ENCODE peak calls at places on chromosomes 7 and 10, in nine cellular contexts. M, E, Q, U, I, C, D, N and S are unnamed samples.
A peak's percentile ranks its signal among the peaks of the same experiment; 100 is the strongest.

GRCh38 chr10:11009471-11010308 is 8.0 kb upstream of the CELF2 start:
- DNase-seq in D (no peak), I (no peak), C (peak; percentile 31), E (no peak), Q (no peak), U (no peak), N (peak; percentile 4), M (peak; percentile 15), S (no peak)

GRCh38 chr10:77405771-77406241 is 231.8 kb downstream of the KCNMA1 start:
- DNase-seq in I (peak; percentile 58), N (no peak), U (no peak), D (peak; percentile 80), E (no peak), Q (peak; percentile 54), M (peak; percentile 53), C (peak; percentile 72), S (no peak)

GRCh38 chr7:146700015-146700560 is 583.5 kb downstream of the CNTNAP2 start:
- DNase-seq in D (no peak), Q (no peak), I (no peak), C (no peak), M (peak; percentile 6), N (no peak), E (no peak), U (no peak), S (no peak)

GRCh38 chr10:62818426-62819011 is 2.4 kb upstream of the EGR2 start:
- DNase-seq in N (no peak), E (peak; percentile 58), U (no peak), Q (no peak), C (no peak), I (no peak), M (peak; percentile 4), D (no peak), S (no peak)

GRCh38 chr7:80781561-80781979 is 137.3 kb downstream of the SEMA3C start:
- DNase-seq in C (peak; percentile 91), N (no peak), Q (peak; percentile 81), M (peak; percentile 84), D (peak; percentile 71), I (peak; percentile 36), U (no peak), E (no peak), S (no peak)

GRCh38 chr7:77838929-77839491 is 40.4 kb downstream of the PHTF2 start:
- DNase-seq in D (no peak), C (no peak), Q (no peak), M (peak; percentile 32), U (no peak), N (no peak), I (no peak), E (no peak), S (no peak)

GRCh38 chr10:21888959-21889358 is 114.6 kb downstream of the DNAJC1 start:
- DNase-seq in E (no peak), D (no peak), C (no peak), M (no peak), I (no peak), U (peak; percentile 50), Q (no peak), N (no peak), S (no peak)

GRCh38 chr10:69232252-69232651 is 12.1 kb downstream of the HKDC1 start:
- DNase-seq in D (peak; percentile 85), C (peak; percentile 80), I (no peak), Q (no peak), M (peak; percentile 89), E (no peak), U (no peak), N (peak; percentile 38), S (no peak)

GRCh38 chr7:44962483-44963251 is 16.1 kb downstream of the MYO1G start:
- DNase-seq in I (no peak), E (no peak), U (no peak), M (peak; percentile 28), N (no peak), D (no peak), C (peak; percentile 19), Q (peak; percentile 59), S (no peak)

GRCh38 chr10:3574451-3574850 is 210.6 kb downstream of the KLF6 start:
- DNase-seq in I (no peak), E (no peak), U (no peak), D (no peak), M (no peak), Q (no peak), C (no peak), N (no peak), S (no peak)

GRCh38 chr7:36887235-36887634 is 162.9 kb upstream of the AOAH start:
- DNase-seq in Q (no peak), N (no peak), D (no peak), I (no peak), E (no peak), C (no peak), M (no peak), U (no peak), S (no peak)

GRCh38 chr10:27355918-27356573 is 115.4 kb upstream of the ACBD5 start:
- DNase-seq in C (no peak), E (no peak), D (no peak), Q (no peak), U (no peak), N (no peak), I (no peak), M (no peak), S (no peak)

GRCh38 chr10:93067443-93068365 is 6.0 kb upstream of the CYP26A1 start:
- DNase-seq in N (no peak), M (no peak), E (no peak), C (no peak), U (no peak), Q (no peak), D (no peak), I (no peak), S (no peak)

GRCh38 chr7:101575168-101575567 is 53.9 kb downstream of the MYL10 start:
- DNase-seq in U (peak; percentile 78), C (no peak), D (no peak), I (no peak), N (no peak), E (no peak), Q (no peak), M (no peak), S (no peak)

GRCh38 chr7:144670251-144670650 is 165.6 kb downstream of the TPK1 start:
- DNase-seq in I (no peak), N (no peak), U (peak; percentile 5), Q (no peak), E (no peak), M (peak; percentile 67), D (no peak), C (no peak), S (no peak)

GRCh38 chr10:113007343-113007771 is 57.3 kb downstream of the TCF7L2 start:
- DNase-seq in M (no peak), I (no peak), U (peak; percentile 34), E (no peak), D (no peak), Q (no peak), N (no peak), C (no peak), S (no peak)

GRCh38 chr10:53601260-53601875 is 828.8 kb upstream of the MBL2 start:
- DNase-seq in U (peak; percentile 60), Q (no peak), N (no peak), C (peak; percentile 6), I (no peak), D (peak; percentile 28), E (no peak), M (peak; percentile 59), S (no peak)

GRCh38 chr10:110976577-110976976 is 57.2 kb downstream of the SHOC2 start:
- DNase-seq in E (no peak), C (no peak), D (no peak), Q (no peak), I (no peak), U (no peak), M (no peak), N (no peak), S (no peak)

DNA sequence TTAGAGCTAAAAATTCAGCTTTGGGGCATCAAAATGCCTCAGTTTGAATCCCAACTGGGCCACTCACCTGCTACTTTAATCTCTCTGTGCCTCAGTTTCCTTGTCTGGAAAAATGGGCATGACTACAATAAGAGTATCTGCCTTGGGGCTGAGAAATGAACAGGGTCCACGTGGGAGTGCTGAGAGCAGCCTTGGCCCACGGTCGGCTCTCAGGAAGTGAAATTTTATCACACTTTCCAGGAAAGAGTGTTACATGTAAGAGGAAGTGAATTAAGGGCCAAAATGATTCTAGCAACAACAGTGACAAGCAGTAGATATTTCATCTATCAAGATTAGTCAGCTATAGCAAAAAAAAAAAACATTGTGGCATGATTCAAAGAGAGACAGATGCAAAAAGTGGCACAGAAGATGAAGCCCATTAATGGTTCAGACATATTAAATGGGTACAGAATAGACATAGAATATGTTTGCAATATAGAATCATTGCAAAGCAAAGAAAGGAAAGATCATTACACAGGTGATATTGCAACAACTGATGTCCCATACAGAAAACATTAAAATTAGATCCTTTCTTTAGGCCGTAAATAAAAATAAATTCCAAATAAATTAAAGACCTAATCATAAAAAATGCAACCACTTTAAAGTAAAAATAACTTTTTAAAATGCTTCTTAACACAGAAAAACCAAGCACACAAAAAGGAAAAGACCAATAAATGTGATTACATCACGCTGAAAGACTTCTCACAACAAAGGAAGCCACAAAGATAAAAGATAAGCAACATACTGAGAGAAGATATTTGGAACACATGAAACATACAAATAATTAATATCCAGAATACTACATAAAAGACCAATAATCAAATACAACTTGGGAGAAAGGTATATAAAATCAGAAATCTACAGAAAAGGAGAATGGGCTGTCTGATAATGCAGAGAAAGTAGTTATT is 4.3 kb downstream of the TMEM273 start:
- DNase-seq in C (no peak), I (no peak), N (no peak), Q (no peak), E (no peak), U (no peak), D (no peak), M (no peak), S (no peak)
- TF ChIP-seq CTCF in C (no peak), I (no peak), N (no peak), Q (no peak), E (no peak), U (no peak), D (no peak), M (no peak), S (no peak)

GRCh38 chr7:11835260-11835659 is 3.3 kb upstream of the THSD7A start:
- DNase-seq in E (no peak), Q (no peak), U (no peak), M (peak; percentile 30), C (no peak), I (no peak), D (peak; percentile 1), N (no peak), S (no peak)
- TF ChIP-seq CTCF in E (no peak), Q (peak; percentile 30), U (peak; percentile 42), M (peak; percentile 52), C (peak; percentile 42), I (peak; percentile 59), D (peak; percentile 58), N (no peak), S (peak; percentile 60)

GRCh38 chr7:86600506-86601290 is 43.0 kb upstream of the GRM3 start:
- DNase-seq in M (no peak), N (no peak), C (no peak), I (peak; percentile 80), Q (peak; percentile 51), D (no peak), E (no peak), U (no peak), S (no peak)
- TF ChIP-seq CTCF in M (no peak), N (no peak), C (no peak), I (peak; percentile 68), Q (no peak), D (no peak), E (no peak), U (no peak), S (no peak)

DNA sequence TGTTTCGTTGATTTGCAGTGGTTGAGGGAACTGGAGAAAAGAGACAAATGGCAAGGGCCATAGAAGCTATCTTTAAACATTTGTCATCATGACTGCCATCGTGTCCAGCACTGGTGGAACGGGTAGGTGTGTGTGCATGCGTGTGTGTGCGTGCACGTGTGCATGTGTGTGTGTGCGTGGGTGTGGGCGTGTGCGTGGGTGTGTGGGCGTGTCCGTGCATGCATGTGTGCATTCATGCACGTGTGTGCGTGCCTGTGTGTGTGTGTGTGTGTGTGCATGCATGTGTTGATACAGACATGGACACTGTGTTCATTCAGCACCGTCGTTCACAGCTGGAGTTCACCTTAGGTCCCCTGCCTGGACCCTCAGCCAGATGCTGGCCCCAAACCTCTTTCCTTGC is 38.1 kb upstream of the AP5Z1 start:
- DNase-seq in E (no peak), M (no peak), D (no peak), N (no peak), C (no peak), U (no peak), Q (no peak), I (no peak), S (no peak)
- TF ChIP-seq CTCF in E (no peak), M (no peak), D (no peak), N (no peak), C (no peak), U (no peak), Q (no peak), I (no peak), S (no peak)